ENCODE peak calls at places on chromosomes 16 and 17, in seven cellular contexts. R is MM.1S, U is sigmoid colon, J is left ventricle myocardium inferior, T is psoas muscle, W is IMR-90, F is esophagus muscularis mucosa. G is an unnamed sample.

GRCh38 chr16:20937736-20938135 is 37.2 kb downstream of the LYRM1 start:
- DNase-seq in U (no peak), W (no peak), R (no peak), J (no peak), T (no peak), F (no peak), G (no peak)

GRCh38 chr17:38463451-38463858 is 35.2 kb downstream of the ARHGAP23 start:
- DNase-seq in T (no peak), F (no peak), W (no peak), U (peak), J (peak), R (no peak), G (no peak)

GRCh38 chr17:51056813-51057510 is 63.7 kb downstream of the SPAG9 start:
- DNase-seq in F (no peak), R (peak), J (no peak), W (peak), U (no peak), T (peak), G (peak)

GRCh38 chr17:32483451-32484019 is 3.3 kb upstream of the CDK5R1 start:
- DNase-seq in R (no peak), W (peak), U (peak), J (peak), F (no peak), T (peak), G (peak)

GRCh38 chr16:86059253-86060171 is 160.6 kb downstream of the IRF8 start:
- DNase-seq in U (peak), R (no peak), T (peak), W (peak), J (peak), F (no peak), G (peak)

GRCh38 chr16:75193730-75194444 is 13.1 kb downstream of the CTRB2 start:
- DNase-seq in T (no peak), U (no peak), R (no peak), F (no peak), J (no peak), W (no peak), G (no peak)

GRCh38 chr17:66695098-66695497 is 139.8 kb upstream of the CACNG5 start:
- DNase-seq in R (no peak), W (no peak), J (no peak), T (no peak), U (no peak), F (no peak), G (no peak)

GRCh38 chr17:3894927-3895343 is 2.1 kb upstream of the CAMKK1 start:
- DNase-seq in R (no peak), T (no peak), F (no peak), W (peak), U (no peak), J (no peak), G (no peak)

GRCh38 chr17:43363181-43363925 is 35.4 kb upstream of the ARL4D start:
- DNase-seq in T (no peak), U (no peak), R (no peak), F (no peak), J (no peak), W (no peak), G (no peak)

GRCh38 chr16:84086996-84087395 is 29.7 kb downstream of the MBTPS1 start:
- DNase-seq in T (no peak), J (no peak), U (no peak), R (no peak), F (no peak), W (no peak), G (no peak)

GRCh38 chr16:84086357-84086756 is 30.4 kb downstream of the MBTPS1 start:
- DNase-seq in W (no peak), U (no peak), F (no peak), T (no peak), R (no peak), J (peak), G (no peak)

GRCh38 chr16:84088695-84089395 is 27.9 kb downstream of the MBTPS1 start:
- DNase-seq in J (peak), U (no peak), W (no peak), T (no peak), R (peak), F (no peak), G (no peak)

GRCh38 chr16:84085774-84086173 is 31.0 kb downstream of the MBTPS1 start:
- DNase-seq in F (no peak), R (peak), U (no peak), J (no peak), W (no peak), T (no peak), G (no peak)

GRCh38 chr16:84087461-84088151 is 29.1 kb downstream of the MBTPS1 start:
- DNase-seq in F (no peak), W (no peak), U (no peak), J (no peak), R (peak), T (no peak), G (no peak)
- H3K27ac ChIP-seq in F (no peak), W (no peak), U (no peak), J (peak), R (peak), T (no peak), G (no peak)

GRCh38 chr17:34582185-34582900 is 3.0 kb downstream of the TMEM132E start:
- DNase-seq in J (no peak), R (no peak), T (no peak), W (no peak), U (no peak), F (no peak), G (no peak)

GRCh38 chr17:34580685-34581445 is 1.5 kb downstream of the TMEM132E start:
- DNase-seq in J (no peak), W (no peak), F (no peak), R (no peak), U (no peak), T (no peak), G (no peak)

GRCh38 chr17:34579979-34580684 is 750 bp downstream of the TMEM132E start:
- DNase-seq in W (no peak), U (no peak), F (no peak), J (peak), T (peak), R (peak), G (no peak)

GRCh38 chr17:34582901-34583245 is 3.5 kb downstream of the TMEM132E start:
- DNase-seq in U (no peak), T (no peak), R (no peak), W (no peak), F (no peak), J (no peak), G (no peak)

GRCh38 chr17:34581446-34582184 is 2.2 kb downstream of the TMEM132E start:
- DNase-seq in F (no peak), T (no peak), W (no peak), R (no peak), J (no peak), U (no peak), G (no peak)
- H3K27ac ChIP-seq in F (no peak), T (no peak), W (no peak), R (no peak), J (no peak), U (no peak), G (no peak)

GRCh38 chr16:50881953-50882352 is 140.1 kb downstream of the CYLD start:
- DNase-seq in J (no peak), F (peak), T (no peak), U (no peak), W (no peak), R (no peak), G (no peak)

GRCh38 chr16:50878966-50879615 is 137.2 kb downstream of the CYLD start:
- DNase-seq in J (no peak), U (no peak), R (no peak), T (no peak), W (no peak), F (peak), G (no peak)

GRCh38 chr16:50881331-50881830 is 139.5 kb downstream of the CYLD start:
- DNase-seq in J (no peak), U (no peak), W (no peak), R (no peak), F (peak), T (no peak), G (no peak)

GRCh38 chr16:50879873-50880695 is 138.2 kb downstream of the CYLD start:
- DNase-seq in R (no peak), W (no peak), J (no peak), U (no peak), T (no peak), F (peak), G (no peak)

GRCh38 chr16:50880926-50881325 is 139.0 kb downstream of the CYLD start:
- DNase-seq in F (peak), R (no peak), J (no peak), U (no peak), T (no peak), W (no peak), G (no peak)
- H3K27ac ChIP-seq in F (no peak), R (no peak), J (no peak), U (no peak), T (no peak), W (no peak), G (no peak)

GRCh38 chr17:29683481-29683880 is 60.8 kb upstream of the CORO6 start:
- DNase-seq in U (no peak), R (no peak), W (no peak), J (no peak), F (no peak), T (no peak), G (no peak)

GRCh38 chr17:29682054-29682453 is 59.3 kb upstream of the CORO6 start:
- DNase-seq in T (no peak), U (no peak), W (no peak), J (no peak), R (peak), F (no peak), G (no peak)

GRCh38 chr17:29682987-29683386 is 60.3 kb upstream of the CORO6 start:
- DNase-seq in W (no peak), F (no peak), J (no peak), R (no peak), U (no peak), T (no peak), G (no peak)

GRCh38 chr17:29686998-29687397 is 64.3 kb upstream of the CORO6 start:
- DNase-seq in J (no peak), T (no peak), F (no peak), W (no peak), R (no peak), U (no peak), G (no peak)

DNA sequence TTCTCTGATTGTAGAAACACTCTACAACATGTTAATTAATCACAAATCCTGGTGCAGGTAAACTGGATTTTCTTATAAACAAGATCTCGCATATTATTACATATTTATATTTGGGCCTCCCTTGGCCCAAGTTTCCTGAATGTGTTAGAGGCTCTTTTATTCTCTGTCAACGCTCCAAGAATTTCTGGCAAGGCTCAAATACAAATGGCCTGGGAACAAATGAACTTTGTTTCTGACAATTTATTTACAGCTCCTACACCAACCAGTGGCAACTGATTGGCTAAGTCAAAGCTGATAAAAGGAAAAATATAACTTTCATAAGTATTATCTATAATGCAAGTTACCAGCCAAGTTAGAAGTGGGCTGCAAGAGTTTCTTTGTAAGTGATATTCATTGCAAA is 64.9 kb upstream of the CORO6 start:
- DNase-seq in U (no peak), J (no peak), R (no peak), T (no peak), W (no peak), F (no peak), G (no peak)
- H3K27ac ChIP-seq in U (peak), J (peak), R (no peak), T (peak), W (no peak), F (no peak), G (peak)

DNA sequence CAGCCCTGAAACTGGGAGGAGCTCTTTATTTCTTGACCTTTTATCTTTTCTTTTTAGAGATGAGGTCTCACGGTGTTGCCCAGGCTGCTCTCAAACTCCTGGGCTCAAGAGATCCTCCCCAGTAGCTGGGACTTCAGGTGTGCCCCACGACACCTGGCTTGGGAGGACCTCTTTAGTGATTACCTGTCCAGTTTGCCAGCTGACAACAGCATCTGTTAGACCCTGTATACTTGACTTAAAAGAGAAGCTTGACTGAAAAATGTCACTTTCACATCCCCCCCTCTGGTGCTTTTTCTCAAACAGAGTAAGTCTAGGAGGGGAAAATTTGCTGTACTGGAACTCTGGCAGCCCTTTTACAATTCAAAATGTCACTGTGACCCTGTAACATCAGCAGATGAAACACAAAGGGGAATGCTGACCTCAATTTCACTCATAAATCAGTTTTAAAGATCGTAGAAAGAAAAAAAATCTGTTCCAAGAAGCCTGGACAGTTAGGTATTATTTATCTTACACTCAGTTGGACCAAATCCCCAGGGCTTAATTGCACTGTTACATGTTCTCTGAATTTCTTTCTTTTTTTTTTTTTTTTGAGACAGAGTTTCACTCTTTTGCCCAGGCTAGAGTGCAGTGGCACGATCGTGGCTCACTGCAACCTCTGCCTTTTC is 1.8 kb upstream of the ERN1 start:
- DNase-seq in J (no peak), W (no peak), F (no peak), T (no peak), U (no peak), R (peak), G (no peak)
- H3K27ac ChIP-seq in J (peak), W (no peak), F (peak), T (peak), U (no peak), R (peak), G (peak)

GRCh38 chr16:57486858-57487834 is 853 bp upstream of the DOK4 start:
- DNase-seq in T (no peak), J (no peak), U (no peak), R (no peak), F (no peak), W (no peak), G (no peak)

GRCh38 chr16:57484515-57485005 is 1.7 kb downstream of the DOK4 start:
- DNase-seq in F (no peak), U (no peak), W (no peak), J (no peak), R (no peak), T (no peak), G (no peak)

GRCh38 chr16:57483725-57484514 is 2.4 kb downstream of the DOK4 start:
- DNase-seq in J (no peak), R (no peak), W (no peak), T (no peak), F (no peak), U (no peak), G (no peak)

GRCh38 chr16:57485916-57486857 is at the start of gene DOK4:
- DNase-seq in F (no peak), W (peak), U (peak), R (peak), T (peak), J (peak), G (peak)

GRCh38 chr16:57485091-57485915 is 990 bp downstream of the DOK4 start:
- DNase-seq in T (no peak), R (no peak), J (no peak), U (no peak), F (no peak), W (no peak), G (no peak)
- H3K27ac ChIP-seq in T (peak), R (no peak), J (peak), U (peak), F (peak), W (no peak), G (peak)

GRCh38 chr16:27364493-27365141 is 37.4 kb upstream of the IL21R start:
- DNase-seq in W (no peak), U (no peak), T (no peak), F (no peak), R (no peak), J (no peak), G (no peak)
- H3K27ac ChIP-seq in W (peak), U (peak), T (no peak), F (peak), R (no peak), J (no peak), G (no peak)

GRCh38 chr17:28578246-28579195 is 1.8 kb upstream of the ALDOC start:
- DNase-seq in W (no peak), R (no peak), U (no peak), F (no peak), T (no peak), J (no peak), G (no peak)

GRCh38 chr17:28577466-28577824 is 750 bp upstream of the ALDOC start:
- DNase-seq in F (no peak), W (no peak), U (no peak), R (no peak), T (no peak), J (no peak), G (no peak)

GRCh38 chr17:28574536-28574935 is 2.2 kb downstream of the ALDOC start:
- DNase-seq in R (no peak), T (no peak), W (no peak), J (no peak), F (no peak), U (no peak), G (no peak)

GRCh38 chr17:28575126-28575795 is 1.4 kb downstream of the ALDOC start:
- DNase-seq in R (no peak), F (no peak), U (no peak), J (peak), W (no peak), T (no peak), G (no peak)

DNA sequence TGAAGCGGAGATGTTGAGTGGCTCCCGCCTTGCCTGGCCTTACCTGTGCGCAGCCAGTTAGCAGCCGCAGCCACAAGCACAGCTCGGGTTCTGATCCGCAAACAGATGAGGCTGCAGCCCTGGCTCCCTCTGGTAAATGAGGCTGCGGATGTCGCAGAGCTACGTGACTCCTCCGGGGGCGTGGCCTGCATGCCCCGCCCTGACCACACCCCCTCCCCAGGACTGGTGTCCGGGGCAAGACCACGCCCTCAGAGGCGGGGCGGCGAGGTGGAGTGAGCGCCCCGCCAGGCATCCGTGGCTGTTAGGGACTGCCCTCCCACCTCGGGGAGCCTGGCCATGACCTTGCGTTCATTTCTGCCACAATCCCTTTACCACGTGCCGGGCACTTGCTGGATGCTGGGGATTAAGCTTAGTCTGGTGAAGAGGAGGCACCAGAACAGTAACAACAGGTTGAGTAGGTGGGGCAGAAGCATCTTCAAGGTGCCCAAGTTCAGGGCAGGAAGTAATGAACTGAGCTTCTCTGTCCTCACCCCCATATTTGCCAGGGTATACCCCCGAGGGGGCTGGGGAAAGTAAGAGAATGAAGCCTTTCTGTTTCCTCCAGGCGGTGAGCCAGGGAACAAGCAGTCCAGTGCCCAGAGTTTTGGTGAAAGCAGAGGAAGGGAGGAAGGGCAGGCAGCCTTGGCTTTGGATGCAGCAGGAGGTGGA is at the start of gene ALDOC:
- DNase-seq in J (peak), R (peak), U (peak), T (peak), F (peak), W (peak), G (peak)
- H3K27ac ChIP-seq in J (peak), R (peak), U (peak), T (no peak), F (peak), W (no peak), G (peak)

G was measured in tibial nerve.